ENCODE peak calls at places on chromosomes 5 and 9, in ten cellular contexts. S is kidney; N is endothelial cell; B is natural killer cell; A is cardiac muscle cell; R is neural crest cell; Z is CD4-positive, alpha-beta T cell; I is upper lobe of right lung; X is fibroblast of villous mesenchyme; V is tibial nerve. F is an unnamed sample.

GRCh38 chr9:28925184-28925583 is 1351.9 kb upstream of the C9orf72 start:
- DNase-seq in R (no peak), A (no peak), N (no peak), S (no peak), X (no peak), B (no peak), I (no peak), Z (no peak), V (no peak), F (no peak)

GRCh38 chr5:99130081-99130480 is 201.3 kb upstream of the CHD1 start:
- DNase-seq in N (no peak), R (no peak), S (no peak), V (no peak), I (no peak), Z (no peak), B (no peak), A (no peak), X (no peak), F (no peak)

GRCh38 chr5:124057815-124058231 is 545.8 kb downstream of the CSNK1G3 start:
- DNase-seq in I (no peak), S (no peak), B (no peak), N (no peak), R (no peak), A (no peak), V (no peak), X (no peak), Z (no peak), F (no peak)

GRCh38 chr5:176847155-176847554 is 36.8 kb downstream of the UNC5A start:
- DNase-seq in B (no peak), I (no peak), S (no peak), R (no peak), N (no peak), A (no peak), V (no peak), X (no peak), Z (no peak), F (no peak)

GRCh38 chr9:98518556-98518955 is 190.2 kb downstream of the GABBR2 start:
- DNase-seq in B (no peak), N (no peak), A (no peak), Z (no peak), V (no peak), X (no peak), S (no peak), I (no peak), R (no peak), F (no peak)

GRCh38 chr9:133119039-133119438 is 2.0 kb downstream of the RALGDS start:
- DNase-seq in Z (no peak), I (no peak), V (no peak), N (peak), S (peak), X (no peak), B (no peak), R (no peak), A (no peak), F (no peak)

GRCh38 chr5:60297658-60298057 is 402.3 kb downstream of the DEPDC1B start:
- DNase-seq in B (no peak), V (no peak), S (no peak), N (no peak), Z (no peak), I (no peak), X (no peak), A (no peak), R (no peak), F (no peak)

GRCh38 chr5:122089614-122090013 is 11.6 kb upstream of the LOX start:
- DNase-seq in S (no peak), B (no peak), Z (no peak), I (no peak), A (peak), X (peak), N (no peak), R (no peak), V (no peak), F (peak)

GRCh38 chr9:87464110-87464991 is 33.3 kb upstream of the DAPK1 start:
- DNase-seq in I (no peak), X (peak), Z (no peak), B (no peak), V (peak), R (no peak), N (no peak), A (peak), S (no peak), F (peak)

GRCh38 chr5:31987985-31988710 is 186.0 kb downstream of the GOLPH3 start:
- DNase-seq in Z (no peak), X (peak), S (no peak), V (no peak), N (no peak), B (no peak), A (peak), R (no peak), I (no peak), F (peak)

GRCh38 chr5:139396691-139397090 is 1.8 kb upstream of the PROB1 start:
- DNase-seq in S (peak), B (no peak), X (no peak), I (no peak), V (no peak), N (no peak), A (no peak), Z (no peak), R (no peak), F (no peak)

GRCh38 chr5:83095973-83096539 is 18.7 kb downstream of the XRCC4 start:
- DNase-seq in B (no peak), N (no peak), Z (no peak), A (peak), X (peak), R (no peak), V (no peak), I (no peak), S (no peak), F (peak)
- TF ChIP-seq CTCF in B (no peak), N (no peak), Z (no peak), A (no peak), X (no peak), R (no peak), V (no peak), I (no peak), S (no peak), F (no peak)

DNA sequence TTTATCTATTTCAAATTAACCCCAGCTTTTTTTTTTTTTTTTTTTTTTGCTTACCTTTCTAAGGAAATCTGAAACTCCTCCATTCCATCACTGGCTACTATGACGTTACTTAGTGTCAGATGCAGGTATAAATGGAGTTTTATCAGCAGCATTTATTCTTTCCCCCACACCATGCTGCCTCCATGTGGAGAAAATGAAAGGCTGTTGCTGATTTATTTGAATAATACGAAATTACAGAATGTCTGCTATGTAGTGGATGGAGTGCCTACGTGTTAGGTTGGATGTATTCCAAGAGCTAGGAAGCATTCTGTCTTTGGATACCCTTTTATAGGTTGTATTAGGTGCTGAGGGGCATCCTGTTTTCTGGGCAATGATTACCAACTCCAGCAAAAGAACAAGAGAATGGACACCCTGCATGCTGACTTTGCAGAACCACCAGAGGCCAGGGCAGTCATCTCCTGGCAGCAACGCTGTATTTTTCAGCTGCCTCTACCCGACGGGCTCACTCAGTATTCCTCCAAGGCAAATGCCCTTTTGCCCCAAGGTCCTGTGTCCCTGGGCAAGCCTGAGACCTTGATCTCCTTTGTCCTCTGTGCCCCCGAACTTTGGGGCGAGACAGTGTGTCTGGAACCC is 199.5 kb downstream of the ALDH1A1 start:
- DNase-seq in X (peak), V (no peak), A (peak), R (no peak), B (no peak), N (no peak), I (no peak), S (no peak), Z (no peak), F (peak)
- TF ChIP-seq CTCF in X (peak), V (peak), A (peak), R (peak), B (no peak), N (no peak), I (no peak), S (peak), Z (no peak), F (peak)

GRCh38 chr9:37036237-37037136 is 2.4 kb upstream of the PAX5 start:
- DNase-seq in X (peak), S (peak), B (no peak), R (peak), N (peak), V (peak), A (peak), Z (peak), I (peak), F (peak)
- TF ChIP-seq CTCF in X (no peak), S (no peak), B (no peak), R (no peak), N (no peak), V (no peak), A (no peak), Z (no peak), I (no peak), F (no peak)

DNA sequence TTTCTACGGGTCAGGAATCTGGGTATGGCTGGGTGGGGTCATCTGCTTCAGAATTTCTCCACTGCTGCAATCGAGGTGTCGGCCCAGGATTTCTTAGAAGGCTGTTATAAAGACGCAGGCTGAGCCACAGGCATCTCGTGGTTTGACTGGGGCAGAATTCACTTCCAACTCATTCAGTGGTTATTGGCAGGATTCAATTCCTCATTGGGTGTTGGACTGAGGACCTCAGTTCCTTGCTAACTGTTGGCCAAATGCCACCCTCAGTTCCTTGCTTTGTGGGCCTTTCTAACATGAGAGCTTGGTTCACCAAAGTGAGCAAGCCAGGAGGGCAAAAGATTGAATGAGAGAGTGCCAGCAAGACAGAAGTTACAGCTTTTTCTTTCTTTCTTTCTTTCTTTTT is 265.2 kb upstream of the VLDLR start:
- DNase-seq in X (no peak), V (no peak), R (no peak), S (no peak), N (no peak), I (no peak), Z (no peak), A (peak), B (no peak), F (peak)
- TF ChIP-seq CTCF in X (no peak), V (no peak), R (no peak), S (no peak), N (no peak), I (no peak), Z (no peak), A (no peak), B (no peak), F (no peak)

GRCh38 chr5:109529987-109530386 is 120.2 kb upstream of the PJA2 start:
- DNase-seq in A (no peak), V (no peak), Z (no peak), B (no peak), X (no peak), I (no peak), R (no peak), N (no peak), S (no peak), F (no peak)

GRCh38 chr5:109531262-109531661 is 121.5 kb upstream of the PJA2 start:
- DNase-seq in N (no peak), I (no peak), S (no peak), V (no peak), Z (no peak), R (no peak), A (no peak), X (no peak), B (no peak), F (no peak)

GRCh38 chr5:109533847-109534272 is 124.1 kb upstream of the PJA2 start:
- DNase-seq in B (no peak), R (no peak), Z (no peak), V (no peak), S (no peak), I (no peak), X (peak), A (peak), N (no peak), F (no peak)

GRCh38 chr5:109532773-109533364 is 123.1 kb upstream of the PJA2 start:
- DNase-seq in V (no peak), A (no peak), N (no peak), S (no peak), Z (no peak), X (peak), I (no peak), R (no peak), B (no peak), F (no peak)

DNA sequence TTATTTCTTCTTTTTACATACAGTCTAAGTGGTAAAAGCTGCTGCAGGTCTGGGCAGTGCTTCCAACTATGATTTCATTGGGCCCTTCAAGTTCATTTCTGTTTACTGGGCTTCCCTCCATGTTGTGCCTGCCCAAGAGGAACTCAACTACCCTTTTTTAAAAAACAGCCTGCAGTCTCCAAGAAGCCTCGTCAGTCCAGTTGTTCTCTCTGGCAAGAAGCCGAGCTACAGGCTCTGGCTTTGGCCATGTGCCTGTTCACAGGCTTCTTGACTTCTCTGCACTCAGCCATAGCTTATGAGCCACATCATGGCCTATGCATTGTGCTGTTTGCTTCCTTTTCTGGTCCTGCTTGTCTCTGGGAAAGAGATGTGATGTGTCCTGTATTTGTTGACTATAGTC is 119.7 kb upstream of the PJA2 start:
- DNase-seq in Z (no peak), I (no peak), S (no peak), X (peak), B (no peak), A (peak), V (no peak), R (no peak), N (no peak), F (peak)
- TF ChIP-seq CTCF in Z (no peak), I (no peak), S (no peak), X (no peak), B (no peak), A (no peak), V (no peak), R (no peak), N (no peak), F (no peak)

GRCh38 chr5:72366324-72366976 is 46.3 kb downstream of the PTCD2 start:
- DNase-seq in I (no peak), N (peak), S (no peak), Z (no peak), A (peak), V (peak), R (peak), B (no peak), X (peak), F (peak)
- TF ChIP-seq CTCF in I (peak), N (peak), S (peak), Z (peak), A (peak), V (peak), R (peak), B (peak), X (peak), F (peak)